ENCODE peak calls at places on chromosomes 5 and 9, in seven cellular contexts. M is spleen, F is PC-3, A is GM23338, H is small intestine, Z is A549, C is neural progenitor cell. I is an unnamed sample. For H3K4me1, the result is how much of the 10 kb centered on the place peaks cover.

GRCh38 chr5:122815218-122815767 is 30.1 kb upstream of the SNX24 start:
- DNase-seq in M (no peak), F (no peak), A (no peak), H (no peak), Z (no peak), C (no peak), I (no peak)

GRCh38 chr5:73282923-73283322 is 109.9 kb downstream of the TMEM174 start:
- DNase-seq in M (no peak), F (no peak), A (no peak), H (no peak), Z (no peak), C (no peak), I (no peak)

GRCh38 chr5:54915466-54916027 is 69.8 kb downstream of the ESM1 start:
- DNase-seq in M (no peak), F (no peak), A (no peak), H (no peak), Z (no peak), C (no peak), I (no peak)

GRCh38 chr9:93567271-93567959 is 9.0 kb upstream of the PHF2 start:
- DNase-seq in M (peak), F (no peak), A (no peak), H (no peak), Z (no peak), C (peak), I (peak)

GRCh38 chr5:148776780-148777179 is 49.6 kb upstream of the ADRB2 start:
- DNase-seq in M (no peak), F (peak), A (no peak), H (no peak), Z (peak), C (no peak), I (no peak)

GRCh38 chr5:150138551-150139265 is 16.9 kb downstream of the PDGFRB start:
- DNase-seq in M (no peak), F (no peak), A (peak), H (no peak), Z (no peak), C (peak), I (peak)

GRCh38 chr5:150142800-150143724 is 12.6 kb downstream of the PDGFRB start:
- DNase-seq in M (no peak), F (peak), A (no peak), H (no peak), Z (peak), C (no peak), I (peak)

GRCh38 chr9:35859310-35859994 is 10.7 kb downstream of the OR13J1 start:
- DNase-seq in M (no peak), F (peak), A (no peak), H (no peak), Z (peak), C (no peak), I (no peak)

GRCh38 chr9:88502552-88503034 is 32.4 kb upstream of the NXNL2 start:
- DNase-seq in M (peak), F (no peak), A (peak), H (no peak), Z (no peak), C (no peak), I (no peak)

GRCh38 chr9:120689860-120690259 is 24.4 kb downstream of the MEGF9 start:
- DNase-seq in M (no peak), F (no peak), A (no peak), H (no peak), Z (no peak), C (peak), I (no peak)

GRCh38 chr9:16039988-16040761 is 487.3 kb downstream of the CCDC171 start:
- DNase-seq in M (no peak), F (peak), A (peak), H (no peak), Z (peak), C (peak), I (no peak)

GRCh38 chr5:122138356-122138755 is 9.0 kb downstream of the ZNF474 start:
- DNase-seq in M (no peak), F (no peak), A (no peak), H (no peak), Z (no peak), C (no peak), I (no peak)

GRCh38 chr9:36924071-36924470 is 110.0 kb downstream of the PAX5 start:
- DNase-seq in M (no peak), F (peak), A (no peak), H (no peak), Z (peak), C (no peak), I (no peak)

GRCh38 chr9:97321251-97321650 is 13.8 kb downstream of the CCDC180 start:
- DNase-seq in M (no peak), F (no peak), A (no peak), H (no peak), Z (no peak), C (no peak), I (no peak)

GRCh38 chr5:69010443-69010842 is 83.4 kb upstream of the SLC30A5 start:
- DNase-seq in M (no peak), F (no peak), A (no peak), H (no peak), Z (no peak), C (no peak), I (no peak)

GRCh38 chr9:125172351-125172750 is 17.3 kb downstream of the PPP6C start:
- DNase-seq in M (no peak), F (no peak), A (no peak), H (no peak), Z (no peak), C (no peak), I (no peak)

GRCh38 chr5:75089137-75089536 is 36.8 kb upstream of the GCNT4 start:
- DNase-seq in M (no peak), F (peak), A (no peak), H (no peak), Z (no peak), C (no peak), I (no peak)

DNA sequence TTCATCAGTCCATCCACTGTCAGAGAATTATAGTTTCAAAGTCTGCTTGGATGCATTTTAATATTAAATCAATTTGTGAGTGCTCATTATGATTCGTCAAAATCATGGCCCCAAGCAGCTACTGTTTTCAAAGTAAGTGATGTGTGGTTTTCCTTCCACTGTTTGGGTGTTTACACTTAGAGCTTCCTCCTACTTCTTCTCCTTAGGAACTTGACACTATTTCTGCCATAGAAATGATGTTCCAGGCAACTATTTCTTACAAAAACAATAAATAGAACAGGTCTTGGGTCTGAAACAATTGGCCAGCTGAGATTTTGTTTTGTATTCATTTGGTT is 132.8 kb upstream of the RAI14 start:
- DNase-seq in M (no peak), F (no peak), A (no peak), H (no peak), Z (no peak), C (no peak), I (no peak)
- H3K27ac ChIP-seq in M (peak), F (peak), A (no peak), H (no peak), Z (peak), C (no peak), I (no peak)

DNA sequence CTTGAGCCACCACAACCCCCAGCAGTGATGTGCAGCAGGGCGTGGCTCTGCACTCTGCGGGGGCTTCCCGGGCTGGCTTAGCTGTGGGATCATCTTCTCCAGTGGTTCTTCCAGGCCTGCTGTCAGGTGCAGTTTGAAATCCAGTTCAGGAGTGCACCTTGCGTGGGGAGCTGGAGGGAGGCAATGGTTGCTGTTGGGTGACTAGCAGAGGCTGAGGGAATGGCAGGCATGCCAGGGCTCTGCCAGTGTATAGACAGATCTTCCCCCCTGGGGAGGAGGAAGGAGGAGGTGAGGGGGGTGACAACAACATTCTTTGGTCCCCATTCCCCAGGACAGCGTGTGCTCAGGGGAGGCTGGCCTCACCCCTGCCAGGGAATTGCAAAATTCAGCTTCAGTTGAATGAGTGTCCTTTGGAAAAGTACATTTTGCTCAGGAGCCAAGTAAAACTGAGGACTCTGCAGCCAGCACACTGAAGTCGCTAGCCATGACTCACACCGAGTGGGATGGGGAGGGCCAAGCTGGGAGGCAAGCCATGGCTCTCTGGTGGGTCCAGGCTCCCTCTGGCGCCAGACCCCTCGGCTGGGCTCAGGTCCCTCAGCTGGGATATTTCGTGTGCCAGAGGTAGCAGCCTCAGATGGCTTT is 35.0 kb downstream of the ERGIC1 start:
- DNase-seq in M (peak), F (peak), A (no peak), H (no peak), Z (peak), C (no peak), I (peak)
- H3K4me1 ChIP-seq in M (half or more), F (under half), A (half or more), H (under half), Z (half or more), C (under half), I (under half)

GRCh38 chr5:111225926-111226325 is 1.7 kb downstream of the CAMK4 start:
- DNase-seq in M (no peak), F (no peak), A (no peak), H (no peak), Z (no peak), C (no peak), I (no peak)

GRCh38 chr5:111221139-111221538 is 3.0 kb upstream of the CAMK4 start:
- DNase-seq in M (no peak), F (no peak), A (no peak), H (no peak), Z (no peak), C (no peak), I (no peak)

GRCh38 chr5:111224561-111224989 is 391 bp downstream of the CAMK4 start:
- DNase-seq in M (no peak), F (no peak), A (no peak), H (no peak), Z (no peak), C (no peak), I (no peak)

GRCh38 chr5:111223790-111224560 is at the start of gene CAMK4:
- DNase-seq in M (peak), F (peak), A (peak), H (peak), Z (peak), C (peak), I (peak)

GRCh38 chr5:111223086-111223789 is 946 bp upstream of the CAMK4 start:
- DNase-seq in M (no peak), F (peak), A (no peak), H (no peak), Z (no peak), C (no peak), I (no peak)
- H3K27ac ChIP-seq in M (peak), F (no peak), A (no peak), H (no peak), Z (no peak), C (no peak), I (no peak)

GRCh38 chr5:71631070-71631469 is 43.9 kb downstream of the MCCC2 start:
- DNase-seq in M (no peak), F (no peak), A (no peak), H (no peak), Z (no peak), C (no peak), I (no peak)
- H3K4me1 ChIP-seq in M (under half), F (under half), A (under half), H (under half), Z (under half), C (under half), I (under half)

GRCh38 chr9:132505961-132506691 is 76.3 kb upstream of the BARHL1 start:
- DNase-seq in M (peak), F (no peak), A (no peak), H (no peak), Z (no peak), C (no peak), I (no peak)
- H3K27ac ChIP-seq in M (no peak), F (no peak), A (no peak), H (no peak), Z (no peak), C (no peak), I (no peak)

DNA sequence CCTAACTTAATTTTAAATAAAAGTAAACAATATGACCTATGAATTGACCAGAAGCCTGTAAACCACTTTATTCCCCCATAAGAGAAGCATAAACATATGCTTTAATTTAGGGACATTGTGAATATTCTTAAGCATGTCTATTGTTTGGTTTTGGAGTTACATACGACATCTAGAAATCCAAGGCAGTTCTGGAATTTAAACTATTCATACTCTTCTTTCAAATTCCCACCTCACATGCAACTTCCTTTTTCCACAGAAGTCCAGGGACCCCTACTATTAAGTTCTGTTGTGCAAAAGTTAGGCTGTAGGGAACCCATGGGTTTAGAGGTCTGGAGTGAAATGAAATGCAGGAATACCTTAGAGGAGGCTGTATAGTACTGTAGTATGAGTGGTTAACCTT is 2.1 kb downstream of the RIC1 start:
- DNase-seq in M (no peak), F (no peak), A (peak), H (no peak), Z (no peak), C (no peak), I (no peak)
- H3K4me1 ChIP-seq in M (half or more), F (under half), A (under half), H (under half), Z (under half), C (under half), I (under half)

DNA sequence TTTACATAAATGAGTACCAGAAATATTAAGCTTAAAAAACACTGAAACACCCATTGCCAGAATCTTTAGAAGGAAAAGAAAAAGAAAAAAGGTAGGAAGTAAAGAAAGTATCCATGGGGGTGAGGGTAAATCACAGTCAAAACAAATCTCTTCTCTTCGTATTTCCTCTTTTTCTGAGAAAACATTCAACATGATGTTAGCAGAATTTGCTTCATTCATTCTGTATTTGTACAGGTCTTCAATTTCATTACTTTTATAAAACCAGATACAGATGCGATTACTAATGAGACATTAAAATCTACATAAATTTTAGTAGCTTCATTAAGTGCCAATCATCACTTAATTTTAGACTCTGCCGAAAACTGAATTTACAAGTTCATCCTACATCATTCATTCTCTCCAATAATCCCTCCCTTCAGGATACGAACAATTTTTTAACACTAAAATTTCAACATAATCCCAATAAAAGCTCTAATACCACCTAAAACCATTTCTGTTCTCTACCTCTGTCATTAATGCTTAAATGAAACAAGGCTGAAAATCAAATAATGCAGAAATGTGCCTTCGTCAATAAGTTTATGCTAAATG is 7.0 kb downstream of the NR3C1 start:
- DNase-seq in M (no peak), F (no peak), A (no peak), H (no peak), Z (no peak), C (no peak), I (no peak)
- H3K27ac ChIP-seq in M (no peak), F (peak), A (no peak), H (no peak), Z (peak), C (no peak), I (peak)